ENCODE peak calls at places on chromosomes 4 and X, in seven cellular contexts. V, J, K, I, A, M and Q are unnamed samples.

GRCh38 chr4:141643557-141643956 is 7.2 kb downstream of the IL15 start:
- DNase-seq in A (no peak), K (no peak), M (no peak), I (peak), V (peak), J (no peak), Q (no peak)

GRCh38 chrX:45889471-45889870 is 655.8 kb downstream of the ZNF674 start:
- DNase-seq in M (no peak), J (no peak), I (no peak), K (no peak), V (peak), A (no peak), Q (no peak)

GRCh38 chrX:701673-702072 is 71.1 kb downstream of the SHOX start:
- DNase-seq in K (no peak), A (no peak), J (no peak), M (no peak), V (no peak), I (no peak), Q (no peak)

GRCh38 chrX:68416592-68416991 is 16.7 kb downstream of the OPHN1 start:
- DNase-seq in J (no peak), K (no peak), I (peak), V (no peak), A (no peak), M (no peak), Q (no peak)

GRCh38 chr4:53563824-53564223 is 27.5 kb downstream of the LNX1 start:
- DNase-seq in M (no peak), V (peak), J (no peak), I (peak), K (no peak), A (no peak), Q (no peak)

GRCh38 chr4:53014881-53015280 is 152.8 kb downstream of the RASL11B start:
- DNase-seq in M (no peak), K (no peak), J (no peak), I (no peak), A (no peak), V (peak), Q (no peak)

GRCh38 chr4:105765690-105766407 is 57.3 kb downstream of the GSTCD start:
- DNase-seq in A (no peak), K (no peak), V (peak), I (peak), J (peak), M (no peak), Q (no peak)

GRCh38 chr4:88382621-88383020 is 4.0 kb downstream of the HERC6 start:
- DNase-seq in I (peak), V (no peak), J (no peak), A (no peak), M (peak), K (no peak), Q (no peak)

GRCh38 chr4:159177265-159178146 is 74.6 kb downstream of the RAPGEF2 start:
- DNase-seq in V (no peak), K (no peak), M (no peak), I (no peak), J (no peak), A (no peak), Q (no peak)

GRCh38 chr4:91826186-91826585 is 477.6 kb upstream of the GRID2 start:
- DNase-seq in J (no peak), K (no peak), V (no peak), A (no peak), I (peak), M (no peak), Q (no peak)

GRCh38 chrX:154855256-154855655 is 20.8 kb upstream of the SMIM9 start:
- DNase-seq in K (no peak), I (no peak), M (no peak), A (no peak), J (no peak), V (no peak), Q (no peak)

GRCh38 chrX:137929951-137930350 is 364.0 kb downstream of the ZIC3 start:
- DNase-seq in J (no peak), A (no peak), K (no peak), V (no peak), I (no peak), M (no peak), Q (no peak)

GRCh38 chr4:56958111-56958517 is 19.3 kb downstream of the NOA1 start:
- DNase-seq in J (peak), I (peak), K (peak), M (no peak), V (peak), A (no peak), Q (peak)